ENCODE peak calls at places on chromosomes 3 and 15, in seven cellular contexts. One of them, this sample, is unnamed.

GRCh38 chr3:16866447-16867025 is 18.2 kb upstream of the PLCL2 start:
- DNase-seq in uterus: no peak
- DNase-seq in body of pancreas: no peak
- DNase-seq in tibial nerve: no peak
- DNase-seq in ovary: no peak
- DNase-seq in transverse colon: no peak
- DNase-seq in IMR-90: no peak
- DNase-seq in this sample: no peak

GRCh38 chr15:46865155-46865554 is 852.1 kb upstream of the SEMA6D start:
- DNase-seq in uterus: no peak
- DNase-seq in body of pancreas: no peak
- DNase-seq in tibial nerve: no peak
- DNase-seq in ovary: no peak
- DNase-seq in transverse colon: no peak
- DNase-seq in IMR-90: no peak
- DNase-seq in this sample: no peak

GRCh38 chr3:194367992-194368841 is 1.3 kb downstream of the LRRC15 start:
- DNase-seq in uterus: no peak
- DNase-seq in body of pancreas: no peak
- DNase-seq in tibial nerve: no peak
- DNase-seq in ovary: no peak
- DNase-seq in transverse colon: no peak
- DNase-seq in IMR-90: peak; percentile 60
- DNase-seq in this sample: no peak

GRCh38 chr3:7285502-7285901 is 424.6 kb downstream of the GRM7 start:
- DNase-seq in uterus: no peak
- DNase-seq in body of pancreas: peak; percentile 24
- DNase-seq in tibial nerve: no peak
- DNase-seq in ovary: no peak
- DNase-seq in transverse colon: no peak
- DNase-seq in IMR-90: no peak
- DNase-seq in this sample: no peak

GRCh38 chr15:78033864-78034263 is 43.6 kb downstream of the TBC1D2B start:
- DNase-seq in uterus: no peak
- DNase-seq in body of pancreas: no peak
- DNase-seq in tibial nerve: no peak
- DNase-seq in ovary: no peak
- DNase-seq in transverse colon: no peak
- DNase-seq in IMR-90: peak; percentile 41
- DNase-seq in this sample: no peak

GRCh38 chr3:44772099-44772442 is 10.5 kb downstream of the KIF15 start:
- DNase-seq in uterus: no peak
- DNase-seq in body of pancreas: no peak
- DNase-seq in tibial nerve: no peak
- DNase-seq in ovary: no peak
- DNase-seq in transverse colon: no peak
- DNase-seq in IMR-90: no peak
- DNase-seq in this sample: no peak

GRCh38 chr3:125582707-125583106 is 12.6 kb downstream of the OSBPL11 start:
- DNase-seq in uterus: no peak
- DNase-seq in body of pancreas: no peak
- DNase-seq in tibial nerve: no peak
- DNase-seq in ovary: no peak
- DNase-seq in transverse colon: no peak
- DNase-seq in IMR-90: peak; percentile 32
- DNase-seq in this sample: no peak

GRCh38 chr15:40398413-40398873 is 7.2 kb upstream of the IVD start:
- DNase-seq in uterus: no peak
- DNase-seq in body of pancreas: no peak
- DNase-seq in tibial nerve: no peak
- DNase-seq in ovary: no peak
- DNase-seq in transverse colon: peak; percentile 41
- DNase-seq in IMR-90: no peak
- DNase-seq in this sample: no peak

GRCh38 chr3:81668283-81668682 is 93.2 kb downstream of the GBE1 start:
- DNase-seq in uterus: no peak
- DNase-seq in body of pancreas: no peak
- DNase-seq in tibial nerve: no peak
- DNase-seq in ovary: no peak
- DNase-seq in transverse colon: no peak
- DNase-seq in IMR-90: no peak
- DNase-seq in this sample: no peak

GRCh38 chr3:108031893-108032292 is 58.9 kb downstream of the CD47 start:
- DNase-seq in uterus: no peak
- DNase-seq in body of pancreas: no peak
- DNase-seq in tibial nerve: no peak
- DNase-seq in ovary: no peak
- DNase-seq in transverse colon: no peak
- DNase-seq in IMR-90: peak; percentile 52
- DNase-seq in this sample: no peak

GRCh38 chr3:161252143-161252542 is 31.0 kb downstream of the NMD3 start:
- DNase-seq in uterus: no peak
- DNase-seq in body of pancreas: no peak
- DNase-seq in tibial nerve: no peak
- DNase-seq in ovary: no peak
- DNase-seq in transverse colon: no peak
- DNase-seq in IMR-90: no peak
- DNase-seq in this sample: no peak

GRCh38 chr3:189040934-189041333 is 130.8 kb upstream of the TPRG1 start:
- DNase-seq in uterus: no peak
- DNase-seq in body of pancreas: no peak
- DNase-seq in tibial nerve: no peak
- DNase-seq in ovary: no peak
- DNase-seq in transverse colon: no peak
- DNase-seq in IMR-90: no peak
- DNase-seq in this sample: no peak

GRCh38 chr3:173065543-173065970 is 75.5 kb downstream of the SPATA16 start:
- DNase-seq in uterus: no peak
- DNase-seq in body of pancreas: no peak
- DNase-seq in tibial nerve: no peak
- DNase-seq in ovary: no peak
- DNase-seq in transverse colon: no peak
- DNase-seq in IMR-90: peak; percentile 6
- DNase-seq in this sample: no peak

GRCh38 chr15:75063338-75063737 is 39.9 kb downstream of the PPCDC start:
- DNase-seq in uterus: no peak
- DNase-seq in body of pancreas: no peak
- DNase-seq in tibial nerve: no peak
- DNase-seq in ovary: no peak
- DNase-seq in transverse colon: no peak
- DNase-seq in IMR-90: peak; percentile 74
- DNase-seq in this sample: no peak

GRCh38 chr15:58489289-58489688 is 57.5 kb downstream of the LIPC start:
- DNase-seq in uterus: no peak
- DNase-seq in body of pancreas: no peak
- DNase-seq in tibial nerve: no peak
- DNase-seq in ovary: no peak
- DNase-seq in transverse colon: no peak
- DNase-seq in IMR-90: no peak
- DNase-seq in this sample: no peak

GRCh38 chr15:20376872-20377271 is 164.7 kb downstream of the GOLGA6L6 start:
- DNase-seq in uterus: no peak
- DNase-seq in body of pancreas: no peak
- DNase-seq in tibial nerve: no peak
- DNase-seq in ovary: no peak
- DNase-seq in transverse colon: no peak
- DNase-seq in IMR-90: no peak
- DNase-seq in this sample: no peak

GRCh38 chr3:150069633-150070032 is 98.9 kb upstream of the PFN2 start:
- DNase-seq in uterus: no peak
- DNase-seq in body of pancreas: no peak
- DNase-seq in tibial nerve: no peak
- DNase-seq in ovary: no peak
- DNase-seq in transverse colon: no peak
- DNase-seq in IMR-90: no peak
- DNase-seq in this sample: no peak

GRCh38 chr3:197256836-197257444 is 41.5 kb downstream of the DLG1 start:
- DNase-seq in uterus: no peak
- DNase-seq in body of pancreas: peak; percentile 22
- DNase-seq in tibial nerve: peak; percentile 76
- DNase-seq in ovary: no peak
- DNase-seq in transverse colon: peak; percentile 19
- DNase-seq in IMR-90: peak; percentile 64
- DNase-seq in this sample: no peak

GRCh38 chr3:136818851-136819783 is at the start of gene SLC35G2:
- DNase-seq in uterus: peak; percentile 42
- DNase-seq in body of pancreas: peak; percentile 66
- DNase-seq in tibial nerve: peak; percentile 25
- DNase-seq in ovary: peak; percentile 55
- DNase-seq in transverse colon: peak; percentile 32
- DNase-seq in IMR-90: peak; percentile 89
- DNase-seq in this sample: peak; percentile 2

GRCh38 chr3:136817448-136817847 is 1.5 kb upstream of the SLC35G2 start:
- DNase-seq in uterus: no peak
- DNase-seq in body of pancreas: no peak
- DNase-seq in tibial nerve: no peak
- DNase-seq in ovary: no peak
- DNase-seq in transverse colon: no peak
- DNase-seq in IMR-90: peak; percentile 47
- DNase-seq in this sample: no peak

GRCh38 chr3:136819784-136820640 is 1.1 kb downstream of the SLC35G2 start:
- DNase-seq in uterus: peak; percentile 35
- DNase-seq in body of pancreas: peak; percentile 65
- DNase-seq in tibial nerve: peak; percentile 18
- DNase-seq in ovary: peak; percentile 34
- DNase-seq in transverse colon: peak; percentile 29
- DNase-seq in IMR-90: peak; percentile 69
- DNase-seq in this sample: peak; percentile 16

DNA sequence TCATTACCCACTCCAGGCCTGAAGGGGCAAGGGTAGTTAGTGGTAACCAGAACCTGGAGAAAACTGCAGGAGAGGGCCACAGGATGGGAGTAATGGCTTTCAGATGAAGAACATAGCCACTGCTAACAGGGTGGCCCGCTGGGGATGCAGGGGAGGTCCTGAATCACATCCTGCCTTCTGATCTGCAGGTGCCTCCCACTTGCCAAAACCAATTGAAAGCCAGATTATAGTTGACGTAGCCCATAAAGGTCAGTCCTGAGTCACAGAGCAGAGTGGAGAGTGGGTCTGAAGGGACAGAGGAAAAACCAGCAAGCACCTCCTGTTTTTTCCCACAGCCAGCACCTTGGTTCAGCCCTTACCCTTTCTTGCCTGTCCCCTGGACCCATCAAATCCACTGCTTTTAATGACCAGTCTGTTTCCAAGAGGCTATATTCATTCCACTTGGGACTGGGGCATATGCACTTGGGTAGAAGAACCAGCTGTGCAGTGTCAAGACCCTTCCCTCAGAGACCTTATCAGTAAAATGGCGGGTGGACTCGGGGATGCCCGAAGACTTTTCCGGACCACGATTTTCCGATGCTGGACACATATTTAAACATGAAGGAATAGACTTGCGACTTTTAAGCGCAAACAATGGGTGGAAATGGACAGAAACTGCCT is 605 bp upstream of the SLC35G2 start:
- DNase-seq in uterus: peak; percentile 26
- DNase-seq in body of pancreas: peak; percentile 86
- DNase-seq in tibial nerve: peak; percentile 29
- DNase-seq in ovary: peak; percentile 12
- DNase-seq in transverse colon: peak; percentile 20
- DNase-seq in IMR-90: peak; percentile 92
- DNase-seq in this sample: peak; percentile 33
- TF ChIP-seq POLR2A in uterus: peak; percentile 20
- TF ChIP-seq POLR2A in body of pancreas: peak; percentile 68
- TF ChIP-seq POLR2A in tibial nerve: no peak
- TF ChIP-seq POLR2A in ovary: no peak
- TF ChIP-seq POLR2A in transverse colon: no peak
- TF ChIP-seq POLR2A in IMR-90: peak; percentile 28
- TF ChIP-seq POLR2A in this sample: peak; percentile 53

GRCh38 chr15:23387791-23388190 is 33.2 kb downstream of the GOLGA8S start:
- DNase-seq in uterus: no peak
- DNase-seq in body of pancreas: no peak
- DNase-seq in tibial nerve: no peak
- DNase-seq in ovary: no peak
- DNase-seq in transverse colon: no peak
- DNase-seq in IMR-90: no peak
- DNase-seq in this sample: no peak
- H3K4me3 ChIP-seq in uterus: no peak overlapping the region
- H3K4me3 ChIP-seq in body of pancreas: no peak overlapping the region
- H3K4me3 ChIP-seq in tibial nerve: no peak overlapping the region
- H3K4me3 ChIP-seq in ovary: no peak overlapping the region
- H3K4me3 ChIP-seq in transverse colon: no peak overlapping the region
- H3K4me3 ChIP-seq in IMR-90: no peak overlapping the region
- H3K4me3 ChIP-seq in this sample: no peak overlapping the region

DNA sequence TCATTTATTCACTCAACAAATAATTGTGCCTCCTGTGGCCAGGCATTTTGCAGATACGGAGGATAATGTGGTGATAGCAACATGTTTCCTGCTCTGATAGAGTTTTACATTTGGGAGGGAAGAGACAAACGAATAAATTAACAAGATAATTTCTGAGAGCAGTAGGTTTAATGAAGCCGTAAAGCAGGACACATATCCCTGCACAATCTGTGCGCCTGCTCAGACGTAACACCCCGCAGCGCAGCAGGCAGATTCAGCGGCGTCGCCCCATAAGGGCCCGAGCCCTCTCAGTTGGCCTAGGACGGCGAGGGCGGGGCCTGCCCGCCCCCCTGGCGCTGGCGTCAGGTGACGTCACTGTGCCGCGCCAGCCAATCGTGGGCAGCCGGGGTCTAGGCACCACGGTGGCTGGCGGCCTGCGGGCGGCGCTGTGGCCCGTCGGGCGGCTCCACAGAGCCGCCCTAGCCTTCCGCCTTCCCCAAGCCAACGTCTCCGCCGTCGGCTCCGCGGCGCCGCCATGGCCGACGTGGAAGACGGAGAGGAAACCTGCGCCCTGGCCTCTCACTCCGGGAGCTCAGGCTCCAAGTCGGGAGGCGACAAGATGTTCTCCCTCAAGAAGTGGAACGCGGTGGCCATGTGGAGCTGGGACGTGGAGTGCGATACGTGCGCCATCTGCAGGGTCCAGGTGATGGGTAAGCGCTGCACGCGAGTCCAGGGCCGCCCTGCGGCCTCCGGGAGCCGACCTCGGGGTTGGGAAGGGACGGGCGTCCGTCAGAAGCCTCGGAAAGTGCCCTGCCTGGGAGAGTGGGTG is at the start of gene RNF7:
- DNase-seq in uterus: peak; percentile 98
- DNase-seq in body of pancreas: peak; percentile 95
- DNase-seq in tibial nerve: peak; percentile 91
- DNase-seq in ovary: peak; percentile 93
- DNase-seq in transverse colon: peak; percentile 97
- DNase-seq in IMR-90: peak; percentile 93
- DNase-seq in this sample: peak; percentile 94
- TF ChIP-seq POLR2A in uterus: peak; percentile 81
- TF ChIP-seq POLR2A in body of pancreas: peak; percentile 92
- TF ChIP-seq POLR2A in tibial nerve: peak; percentile 87
- TF ChIP-seq POLR2A in ovary: peak; percentile 77
- TF ChIP-seq POLR2A in transverse colon: no peak
- TF ChIP-seq POLR2A in IMR-90: peak; percentile 68
- TF ChIP-seq POLR2A in this sample: peak; percentile 78

DNA sequence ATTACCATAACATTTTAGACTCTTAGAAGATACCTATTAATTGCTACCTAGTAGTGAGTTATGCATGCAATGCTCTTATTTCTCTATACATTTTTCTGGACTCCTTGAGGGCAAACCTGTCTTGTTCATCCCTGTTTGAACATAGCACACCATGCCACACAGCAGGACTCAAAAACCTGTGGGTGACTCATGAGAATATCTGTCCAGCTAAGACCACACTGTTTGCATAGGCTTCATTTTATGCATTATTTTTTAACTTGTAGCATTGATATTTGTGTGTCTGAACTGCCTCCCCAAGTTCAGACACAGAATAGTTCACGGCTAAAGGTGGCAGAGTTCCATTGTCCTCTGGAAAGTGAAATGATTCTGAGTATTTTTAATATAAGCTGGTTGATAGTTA is 1.8 kb downstream of the LMCD1 start:
- DNase-seq in uterus: no peak
- DNase-seq in body of pancreas: no peak
- DNase-seq in tibial nerve: no peak
- DNase-seq in ovary: no peak
- DNase-seq in transverse colon: no peak
- DNase-seq in IMR-90: no peak
- DNase-seq in this sample: no peak
- H3K4me3 ChIP-seq in uterus: peak overlapping the region; percentile 22
- H3K4me3 ChIP-seq in body of pancreas: no peak overlapping the region
- H3K4me3 ChIP-seq in tibial nerve: no peak overlapping the region
- H3K4me3 ChIP-seq in ovary: peak overlapping the region; percentile 30
- H3K4me3 ChIP-seq in transverse colon: no peak overlapping the region
- H3K4me3 ChIP-seq in IMR-90: no peak overlapping the region
- H3K4me3 ChIP-seq in this sample: peak overlapping the region; percentile 46